ENCODE peak calls at places on chromosomes 13 and 19, in four cellular contexts. W, G, P and V are unnamed samples.

GRCh38 chr19:33703438-33703750 is 81.6 kb downstream of the CHST8 start:
- DNase-seq in P (no peak), W (peak), G (no peak), V (no peak)

GRCh38 chr13:99119686-99120085 is 81.0 kb upstream of the UBAC2 start:
- DNase-seq in P (no peak), W (no peak), G (no peak), V (no peak)

GRCh38 chr13:110509971-110510786 is 51.3 kb downstream of the RAB20 start:
- DNase-seq in W (no peak), P (no peak), G (no peak), V (no peak)

GRCh38 chr19:46861691-46862503 is 1.1 kb downstream of the ARHGAP35 start:
- DNase-seq in W (peak), P (peak), G (no peak), V (peak)

GRCh38 chr19:37309834-37310575 is 60.9 kb upstream of the ZNF527 start:
- DNase-seq in W (peak), P (no peak), G (no peak), V (no peak)

GRCh38 chr13:84446972-84447700 is 564.9 kb upstream of the SLITRK1 start:
- DNase-seq in G (no peak), P (peak), W (peak), V (no peak)

GRCh38 chr13:110006304-110006703 is 219.9 kb upstream of the IRS2 start:
- DNase-seq in P (no peak), W (peak), G (no peak), V (no peak)

GRCh38 chr19:7902796-7903243 is 857 bp upstream of the MAP2K7 start:
- DNase-seq in W (peak), G (no peak), P (no peak), V (no peak)

GRCh38 chr13:95660981-95661581 is 15.9 kb upstream of the DNAJC3 start:
- DNase-seq in W (no peak), P (peak), G (no peak), V (no peak)

GRCh38 chr13:80012281-80012680 is 328.6 kb downstream of the SPRY2 start:
- DNase-seq in P (no peak), G (no peak), W (no peak), V (no peak)

GRCh38 chr19:1847348-1847683 is 967 bp downstream of the REXO1 start:
- DNase-seq in G (no peak), W (no peak), P (no peak), V (no peak)

GRCh38 chr19:30648321-30648720 is 276.1 kb downstream of the ZNF536 start:
- DNase-seq in G (no peak), W (no peak), P (no peak), V (no peak)

GRCh38 chr13:97726664-97727235 is 226.7 kb upstream of the IPO5 start:
- DNase-seq in W (no peak), G (no peak), P (peak), V (no peak)

GRCh38 chr13:37995052-37995451 is 125.5 kb upstream of the TRPC4 start:
- DNase-seq in G (no peak), P (peak), W (no peak), V (no peak)

GRCh38 chr13:111232191-111232590 is 88.3 kb upstream of the TEX29 start:
- DNase-seq in W (no peak), G (no peak), P (no peak), V (no peak)

GRCh38 chr19:31537136-31537535 is 187.9 kb upstream of the TSHZ3 start:
- DNase-seq in G (no peak), W (no peak), P (no peak), V (no peak)

GRCh38 chr19:7637374-7638256 is 705 bp downstream of the STXBP2 start:
- DNase-seq in W (no peak), G (no peak), P (no peak), V (no peak)

GRCh38 chr19:5832049-5832448 is 7.5 kb downstream of the FUT6 start:
- DNase-seq in P (no peak), W (no peak), G (no peak), V (no peak)

GRCh38 chr19:2428756-2429711 is 1.6 kb upstream of the TIMM13 start:
- DNase-seq in W (peak), P (no peak), G (no peak), V (no peak)

GRCh38 chr19:15173746-15174404 is 26.9 kb downstream of the NOTCH3 start:
- DNase-seq in G (no peak), W (no peak), P (no peak), V (no peak)

GRCh38 chr13:51444922-51445321 is 7.9 kb downstream of the INTS6 start:
- DNase-seq in W (no peak), P (peak), G (no peak), V (no peak)

GRCh38 chr13:98080280-98080679 is 62.6 kb upstream of the FARP1 start:
- DNase-seq in P (no peak), G (no peak), W (no peak), V (no peak)

GRCh38 chr13:88042489-88042888 is 371.3 kb downstream of the SLITRK5 start:
- DNase-seq in G (no peak), P (no peak), W (no peak), V (no peak)

GRCh38 chr19:1824252-1824622 is 12.2 kb upstream of the ATP8B3 start:
- DNase-seq in W (no peak), G (no peak), P (no peak), V (no peak)

GRCh38 chr19:34365463-34366401 is 736 bp downstream of the GPI start:
- DNase-seq in P (peak), W (peak), G (peak), V (peak)

GRCh38 chr13:44350775-44351504 is 22.7 kb upstream of the SERP2 start:
- DNase-seq in P (no peak), W (no peak), G (no peak), V (no peak)

GRCh38 chr13:102680842-102681725 is 13.8 kb downstream of the METTL21C start:
- DNase-seq in G (no peak), W (no peak), P (no peak), V (no peak)

GRCh38 chr13:36848228-36848982 is 29.4 kb downstream of the RFXAP start:
- DNase-seq in W (peak), G (no peak), P (peak), V (no peak)

GRCh38 chr19:17513801-17514200 is 2.4 kb downstream of the PGLS start:
- DNase-seq in P (no peak), W (no peak), G (no peak), V (no peak)

GRCh38 chr19:10104665-10105221 is 1.4 kb upstream of the PPAN start:
- DNase-seq in P (no peak), W (no peak), G (no peak), V (no peak)

GRCh38 chr13:26983533-26984315 is 187.9 kb downstream of the USP12 start:
- DNase-seq in P (no peak), W (peak), G (no peak), V (no peak)

GRCh38 chr19:2047449-2048103 is 3.5 kb downstream of the MKNK2 start:
- DNase-seq in W (no peak), P (no peak), G (no peak), V (no peak)

GRCh38 chr19:53388168-53388567 is 6.8 kb upstream of the ZNF765 start:
- DNase-seq in G (no peak), P (no peak), W (no peak), V (no peak)

GRCh38 chr13:106183410-106184128 is 351.9 kb downstream of the EFNB2 start:
- DNase-seq in G (no peak), W (no peak), P (peak), V (no peak)

GRCh38 chr13:105342421-105342820 is 1193.0 kb downstream of the EFNB2 start:
- DNase-seq in P (no peak), G (no peak), W (no peak), V (no peak)

GRCh38 chr19:17322854-17323253 is 11.8 kb downstream of the ANO8 start:
- DNase-seq in W (no peak), G (no peak), P (no peak), V (no peak)

GRCh38 chr19:40279120-40279551 is 6.0 kb downstream of the AKT2 start:
- DNase-seq in P (no peak), W (peak), G (peak), V (peak)

GRCh38 chr19:35000647-35001501 is 751 bp downstream of the GRAMD1A start:
- DNase-seq in P (peak), G (no peak), W (peak), V (no peak)

GRCh38 chr19:16013851-16014840 is 62.1 kb upstream of the TPM4 start:
- DNase-seq in P (no peak), G (no peak), W (no peak), V (no peak)